ENCODE peak calls at places on chromosome 19, in five cellular contexts. P, L, S, H and Z are unnamed samples.

GRCh38 chr19:58569191-58569942 is 3.8 kb downstream of the MZF1 start:
- DNase-seq in S (no peak), H (no peak), L (peak; percentile 42), P (no peak), Z (no peak)

GRCh38 chr19:29003641-29004409 is 209.1 kb downstream of the UQCRFS1 start:
- DNase-seq in H (no peak), P (peak; percentile 23), S (peak; percentile 43), L (no peak), Z (no peak)

GRCh38 chr19:57559008-57559403 is 657 bp downstream of the ZNF550 start:
- DNase-seq in L (no peak), P (peak; percentile 23), S (no peak), H (no peak), Z (no peak)

GRCh38 chr19:2355168-2356035 is 4.7 kb upstream of the TMPRSS9 start:
- DNase-seq in H (peak; percentile 29), S (no peak), L (no peak), P (no peak), Z (no peak)

GRCh38 chr19:3504723-3505122 is 1.4 kb upstream of the FZR1 start:
- DNase-seq in P (no peak), L (no peak), S (no peak), H (no peak), Z (no peak)

GRCh38 chr19:52946322-52947310 is 16.1 kb downstream of the ZNF816 start:
- DNase-seq in P (no peak), S (no peak), L (peak; percentile 48), H (no peak), Z (no peak)

GRCh38 chr19:3183721-3184641 is 1.7 kb upstream of the NCLN start:
- DNase-seq in S (no peak), H (no peak), L (no peak), P (no peak), Z (no peak)

GRCh38 chr19:35346193-35347052 is 1.3 kb upstream of the FFAR1 start:
- DNase-seq in L (peak; percentile 46), S (peak; percentile 85), H (no peak), P (no peak), Z (no peak)

GRCh38 chr19:870963-871401 is 11.5 kb downstream of the CFD start:
- DNase-seq in P (no peak), H (no peak), L (no peak), S (no peak), Z (no peak)

GRCh38 chr19:33498391-33499000 is 23.1 kb downstream of the PEPD start:
- DNase-seq in L (no peak), H (no peak), P (no peak), S (no peak), Z (no peak)

GRCh38 chr19:28948531-28948930 is 264.4 kb downstream of the UQCRFS1 start:
- DNase-seq in P (no peak), H (no peak), L (no peak), S (no peak), Z (no peak)

GRCh38 chr19:35041548-35042055 is at the start of gene HPN:
- DNase-seq in L (peak; percentile 95), H (no peak), S (no peak), P (no peak), Z (no peak)

GRCh38 chr19:7928741-7929701 is 3.1 kb upstream of the CTXN1 start:
- DNase-seq in S (no peak), P (peak; percentile 86), H (peak; percentile 65), L (peak; percentile 55), Z (no peak)

GRCh38 chr19:53903055-53903680 is 5.9 kb upstream of the CACNG7 start:
- DNase-seq in P (peak; percentile 41), H (peak; percentile 9), L (no peak), S (no peak), Z (no peak)

GRCh38 chr19:32404939-32405430 is 585 bp upstream of the DPY19L3 start:
- DNase-seq in S (peak; percentile 93), H (peak; percentile 41), P (no peak), L (peak; percentile 84), Z (peak; percentile 38)